ENCODE peak calls at places on chromosomes 16 and 17, in six cellular contexts. Q, E, K, G, V and D are unnamed samples.

GRCh38 chr17:78665952-78666920 is 89.0 kb upstream of the DNAH17 start:
- DNase-seq in Q (no peak), G (no peak), K (no peak), V (no peak), E (no peak), D (no peak)

GRCh38 chr17:75845058-75845711 is 981 bp upstream of the UNC13D start:
- DNase-seq in V (peak; percentile 93), Q (no peak), G (peak; percentile 93), K (peak; percentile 96), E (peak; percentile 92), D (no peak)

GRCh38 chr17:78963378-78963777 is 16.3 kb downstream of the LGALS3BP start:
- DNase-seq in E (no peak), G (no peak), Q (no peak), K (no peak), V (no peak), D (no peak)

GRCh38 chr16:86259499-86259898 is 250.8 kb upstream of the FOXF1 start:
- DNase-seq in V (no peak), K (no peak), E (no peak), Q (no peak), G (no peak), D (no peak)

GRCh38 chr17:1186923-1187771 is 7.4 kb upstream of the ABR start:
- DNase-seq in E (peak; percentile 69), K (peak; percentile 78), V (peak; percentile 93), Q (peak; percentile 92), G (peak; percentile 90), D (no peak)

GRCh38 chr17:78428842-78429617 is 50.6 kb downstream of the PGS1 start:
- DNase-seq in K (no peak), Q (no peak), E (peak; percentile 68), G (no peak), V (no peak), D (no peak)

GRCh38 chr16:4309833-4310266 is 6.0 kb upstream of the GLIS2 start:
- DNase-seq in V (no peak), K (peak; percentile 64), Q (no peak), E (no peak), G (no peak), D (no peak)

GRCh38 chr17:800446-801242 is 18.5 kb downstream of the MRM3 start:
- DNase-seq in K (no peak), G (no peak), E (no peak), Q (no peak), V (no peak), D (no peak)

GRCh38 chr17:27475981-27476895 is 20.0 kb downstream of the KSR1 start:
- DNase-seq in K (no peak), E (no peak), G (no peak), Q (no peak), V (no peak), D (no peak)

GRCh38 chr16:89185062-89185751 is 13.7 kb downstream of the CDH15 start:
- DNase-seq in E (no peak), G (no peak), V (no peak), Q (no peak), K (no peak), D (no peak)

GRCh38 chr17:7394452-7395191 is at the start of gene PLSCR3:
- DNase-seq in V (peak; percentile 98), Q (peak; percentile 96), E (peak; percentile 80), K (peak; percentile 97), G (peak; percentile 90), D (no peak)

GRCh38 chr17:78817123-78817522 is 23.5 kb downstream of the USP36 start:
- DNase-seq in K (no peak), Q (no peak), V (no peak), G (no peak), E (no peak), D (no peak)

GRCh38 chr17:42133461-42134041 is 10.9 kb downstream of the HSPB9 start:
- DNase-seq in V (no peak), Q (no peak), G (no peak), K (peak; percentile 59), E (no peak), D (no peak)

GRCh38 chr16:17773698-17774101 is 302.9 kb upstream of the XYLT1 start:
- DNase-seq in V (peak; percentile 62), K (no peak), E (peak; percentile 61), G (peak; percentile 64), Q (no peak), D (no peak)

GRCh38 chr17:67322039-67322787 is 44.2 kb downstream of the PSMD12 start:
- DNase-seq in V (peak; percentile 40), Q (no peak), K (no peak), G (no peak), E (no peak), D (no peak)

GRCh38 chr16:75379911-75380847 is 53.1 kb downstream of the CFDP1 start:
- DNase-seq in G (no peak), E (no peak), V (no peak), K (peak; percentile 24), Q (no peak), D (no peak)

GRCh38 chr16:84354306-84354705 is 14.0 kb upstream of the ATP2C2 start:
- DNase-seq in V (no peak), G (no peak), K (no peak), Q (no peak), E (no peak), D (no peak)

GRCh38 chr17:79323556-79323955 is 248.9 kb downstream of the ENGASE start:
- DNase-seq in Q (no peak), K (no peak), G (no peak), E (no peak), V (no peak), D (no peak)

GRCh38 chr17:1860978-1861377 is 31.2 kb downstream of the RPA1 start:
- DNase-seq in Q (no peak), K (no peak), G (no peak), E (no peak), V (no peak), D (no peak)

GRCh38 chr16:19691161-19691850 is 26.7 kb downstream of the KNOP1 start:
- DNase-seq in K (no peak), E (no peak), G (no peak), Q (no peak), V (no peak), D (no peak)

GRCh38 chr17:77693301-77693700 is 265.2 kb upstream of the TNRC6C start:
- DNase-seq in Q (peak; percentile 53), E (no peak), K (no peak), G (no peak), V (no peak), D (no peak)

GRCh38 chr17:55434721-55435120 is 13.1 kb upstream of the MMD start:
- DNase-seq in Q (no peak), E (no peak), V (no peak), K (no peak), G (no peak), D (no peak)

GRCh38 chr17:32746698-32747097 is 130.2 kb downstream of the MYO1D start:
- DNase-seq in Q (no peak), G (no peak), V (no peak), K (no peak), E (no peak), D (no peak)

GRCh38 chr17:42413464-42414040 is 9.5 kb downstream of the CAVIN1 start:
- DNase-seq in Q (no peak), E (no peak), K (no peak), V (no peak), G (no peak), D (no peak)

GRCh38 chr17:77865109-77865611 is 93.3 kb upstream of the TNRC6C start:
- DNase-seq in E (no peak), V (peak; percentile 73), Q (no peak), K (no peak), G (no peak), D (no peak)

GRCh38 chr17:16313159-16314090 is 39.8 kb downstream of the CENPV start:
- DNase-seq in E (no peak), K (no peak), G (no peak), V (no peak), Q (no peak), D (no peak)

GRCh38 chr17:44112284-44113280 is 10.9 kb downstream of the HDAC5 start:
- DNase-seq in K (no peak), V (no peak), G (peak; percentile 66), Q (no peak), E (no peak), D (no peak)

GRCh38 chr16:660459-661183 is 7.3 kb upstream of the RHOT2 start:
- DNase-seq in G (peak; percentile 93), Q (peak; percentile 97), K (peak; percentile 89), E (peak; percentile 86), V (peak; percentile 98), D (no peak)
- TF ChIP-seq POLR2AphosphoS5 in G (no peak), Q (peak; percentile 71), K (no peak), E (peak; percentile 62), V (peak; percentile 26), D (no peak)

GRCh38 chr16:81729451-81729850 is 49.6 kb upstream of the PLCG2 start:
- DNase-seq in K (no peak), G (no peak), V (no peak), E (no peak), Q (no peak), D (no peak)
- TF ChIP-seq POLR2AphosphoS5 in K (no peak), G (no peak), V (no peak), E (no peak), Q (no peak), D (no peak)

GRCh38 chr17:3691539-3692166 is 4.3 kb downstream of the P2RX5 start:
- DNase-seq in E (no peak), V (no peak), Q (no peak), K (no peak), G (no peak), D (no peak)

GRCh38 chr17:3690094-3690715 is 5.8 kb downstream of the P2RX5 start:
- DNase-seq in G (no peak), K (no peak), Q (no peak), E (no peak), V (no peak), D (no peak)

GRCh38 chr17:3687949-3688614 is 7.9 kb downstream of the P2RX5 start:
- DNase-seq in E (no peak), G (no peak), Q (no peak), K (no peak), V (peak; percentile 27), D (no peak)

GRCh38 chr17:3689262-3690093 is 6.5 kb downstream of the P2RX5 start:
- DNase-seq in E (no peak), K (no peak), G (no peak), Q (no peak), V (no peak), D (no peak)

GRCh38 chr17:3688852-3689261 is 7.1 kb downstream of the P2RX5 start:
- DNase-seq in G (no peak), E (no peak), Q (no peak), K (no peak), V (no peak), D (no peak)
- TF ChIP-seq POLR2AphosphoS5 in G (no peak), E (no peak), Q (no peak), K (no peak), V (no peak), D (no peak)

GRCh38 chr16:50195756-50196155 is 42.6 kb downstream of the TENT4B start:
- DNase-seq in Q (no peak), V (no peak), E (no peak), K (no peak), G (no peak), D (no peak)

GRCh38 chr16:50196736-50197135 is 43.6 kb downstream of the TENT4B start:
- DNase-seq in E (no peak), G (no peak), Q (no peak), V (no peak), K (no peak), D (no peak)

GRCh38 chr16:50193594-50193993 is 40.5 kb downstream of the TENT4B start:
- DNase-seq in G (no peak), V (no peak), Q (no peak), E (no peak), K (no peak), D (no peak)

GRCh38 chr16:50197582-50197981 is 44.5 kb downstream of the TENT4B start:
- DNase-seq in V (no peak), K (no peak), Q (no peak), E (no peak), G (no peak), D (no peak)

GRCh38 chr16:50195276-50195675 is 42.2 kb downstream of the TENT4B start:
- DNase-seq in Q (no peak), E (no peak), G (no peak), V (no peak), K (no peak), D (no peak)
- TF ChIP-seq POLR2AphosphoS5 in Q (no peak), E (no peak), G (no peak), V (no peak), K (no peak), D (no peak)